ENCODE peak calls at places on chromosomes 6 and 20, in ten cellular contexts. P is fibroblast of mammary gland; V is GM12892; C is fibroblast of the aortic adventitia; H is left lung; M is foreskin fibroblast; J is cerebellar cortex; U is amniotic stem cell; S is activated naive CD8-positive, alpha-beta T cell treated with anti-CD3 and anti-CD28 coated beads, Interleukin-2, amount 50 U/mL, for 24 hours; Q is BJ. O is an unnamed sample.

GRCh38 chr6:105398859-105399258 is 4.0 kb downstream of the PREP start:
- DNase-seq in S (no peak), U (no peak), J (no peak), P (no peak), Q (no peak), V (no peak), M (no peak), C (no peak), H (no peak), O (no peak)

GRCh38 chr6:127518710-127519468 is at the start of gene MTCL3:
- DNase-seq in S (peak), U (no peak), M (peak), P (peak), V (no peak), Q (no peak), J (peak), C (peak), H (peak), O (no peak)

GRCh38 chr6:139474145-139475108 is 100.0 kb upstream of the CITED2 start:
- DNase-seq in U (no peak), S (no peak), P (peak), J (peak), V (no peak), Q (no peak), M (no peak), C (peak), H (no peak), O (no peak)

GRCh38 chr20:34884260-34884659 is 7.8 kb downstream of the ACSS2 start:
- DNase-seq in S (no peak), U (no peak), P (no peak), H (no peak), Q (no peak), M (no peak), V (no peak), C (no peak), J (no peak), O (no peak)

GRCh38 chr6:64497634-64498033 is 862.0 kb downstream of the PHF3 start:
- DNase-seq in C (no peak), H (no peak), V (no peak), M (no peak), S (no peak), J (no peak), U (no peak), Q (no peak), P (no peak), O (no peak)

GRCh38 chr6:26234421-26235239 is 130.4 kb upstream of the BTN3A2 start:
- DNase-seq in V (no peak), S (peak), P (peak), Q (no peak), U (peak), C (peak), J (peak), M (peak), H (peak), O (peak)

GRCh38 chr6:24476631-24477030 is 12.7 kb downstream of the GPLD1 start:
- DNase-seq in P (no peak), H (no peak), S (no peak), U (no peak), J (no peak), C (no peak), V (no peak), M (no peak), Q (no peak), O (no peak)

GRCh38 chr6:37777272-37777736 is 42.2 kb upstream of the ZFAND3 start:
- DNase-seq in Q (no peak), P (no peak), C (no peak), J (no peak), S (no peak), M (no peak), V (no peak), U (no peak), H (no peak), O (no peak)

GRCh38 chr6:168645326-168645725 is 204.3 kb downstream of the SMOC2 start:
- DNase-seq in V (no peak), J (no peak), Q (no peak), U (no peak), S (no peak), P (no peak), C (no peak), M (no peak), H (no peak), O (no peak)

GRCh38 chr6:43916924-43917877 is 147.2 kb downstream of the VEGFA start:
- DNase-seq in C (peak), S (no peak), M (peak), P (peak), Q (no peak), U (no peak), J (no peak), H (peak), V (no peak), O (no peak)

GRCh38 chr6:155913816-155914215 is 458.2 kb upstream of the NOX3 start:
- DNase-seq in V (no peak), C (no peak), U (no peak), P (no peak), H (no peak), S (no peak), M (no peak), J (no peak), Q (no peak), O (no peak)

GRCh38 chr6:169240125-169240524 is 13.5 kb downstream of the THBS2 start:
- DNase-seq in M (no peak), P (no peak), C (peak), V (no peak), H (peak), Q (no peak), U (no peak), J (no peak), S (no peak), O (no peak)

GRCh38 chr20:32449890-32450401 is 91.8 kb downstream of the ASXL1 start:
- DNase-seq in J (no peak), H (no peak), M (no peak), S (no peak), V (no peak), Q (no peak), C (no peak), U (no peak), P (no peak), O (no peak)

GRCh38 chr6:135358251-135358821 is 139.2 kb downstream of the AHI1 start:
- DNase-seq in Q (peak), H (no peak), S (no peak), P (peak), M (peak), V (no peak), U (peak), J (no peak), C (peak), O (no peak)

GRCh38 chr20:62942456-62942855 is 4.5 kb downstream of the GID8 start:
- DNase-seq in Q (no peak), H (no peak), V (no peak), P (no peak), C (no peak), J (no peak), M (no peak), S (no peak), U (no peak), O (no peak)

GRCh38 chr6:142339969-142340368 is 38.2 kb downstream of the ADGRG6 start:
- DNase-seq in U (no peak), M (no peak), V (no peak), Q (no peak), J (no peak), S (no peak), C (no peak), H (no peak), P (no peak), O (no peak)

GRCh38 chr20:53609501-53610445 is 16.1 kb upstream of the ZNF217 start:
- DNase-seq in J (peak), U (no peak), M (peak), P (peak), V (no peak), S (peak), Q (no peak), H (peak), C (no peak), O (no peak)

GRCh38 chr6:107768044-107768443 is 56.1 kb downstream of the SCML4 start:
- DNase-seq in H (no peak), M (no peak), Q (no peak), S (no peak), J (no peak), C (no peak), U (no peak), V (no peak), P (no peak), O (no peak)

GRCh38 chr6:86537311-86537861 is 399.9 kb upstream of the HTR1E start:
- DNase-seq in P (no peak), S (no peak), J (no peak), U (no peak), V (no peak), M (no peak), C (no peak), Q (no peak), H (no peak), O (no peak)

GRCh38 chr6:109511832-109512231 is 28.8 kb upstream of the ZBTB24 start:
- DNase-seq in M (no peak), H (no peak), J (no peak), U (no peak), V (no peak), Q (no peak), P (no peak), C (no peak), S (no peak), O (no peak)

GRCh38 chr6:84282566-84282965 is 55.1 kb upstream of the CEP162 start:
- DNase-seq in U (no peak), S (no peak), V (no peak), P (peak), Q (no peak), M (peak), C (peak), H (peak), J (no peak), O (no peak)

GRCh38 chr6:127100510-127101140 is 17.8 kb upstream of the RSPO3 start:
- DNase-seq in H (no peak), Q (no peak), V (no peak), P (peak), C (peak), M (no peak), S (no peak), U (no peak), J (peak), O (no peak)

GRCh38 chr6:163175301-163175700 is 239.2 kb upstream of the QKI start:
- DNase-seq in J (no peak), C (no peak), H (no peak), P (no peak), M (no peak), U (no peak), Q (no peak), V (no peak), S (no peak), O (no peak)

GRCh38 chr20:1307171-1307570 is 21.8 kb downstream of the SDCBP2 start:
- DNase-seq in U (no peak), C (no peak), Q (no peak), H (peak), J (no peak), S (no peak), M (no peak), P (no peak), V (no peak), O (no peak)

O was measured in 8988T.